ENCODE peak calls at places on chromosomes 12 and 14, in five cellular contexts. One of them, this sample, is unnamed.

GRCh38 chr12:120854804-120855203 is 49.4 kb downstream of the SPPL3 start:
- DNase-seq in stimulated activated CD4-positive, alpha-beta T cell treated with anti-CD3 and anti-CD28 coated beads, Interleukin-15, amount 100 ng/mL, for 24 hours: no peak
- DNase-seq in stomach: no peak
- DNase-seq in Calu3: no peak
- DNase-seq in GM23338: no peak
- DNase-seq in this sample: no peak

GRCh38 chr12:8564656-8565055 is 24.0 kb upstream of the CLEC4E start:
- DNase-seq in stimulated activated CD4-positive, alpha-beta T cell treated with anti-CD3 and anti-CD28 coated beads, Interleukin-15, amount 100 ng/mL, for 24 hours: no peak
- DNase-seq in stomach: no peak
- DNase-seq in GM23338: peak
- DNase-seq in Calu3: peak
- DNase-seq in this sample: no peak

GRCh38 chr14:99644723-99645544 is at the start of gene HHIPL1:
- DNase-seq in Calu3: peak
- DNase-seq in GM23338: peak
- DNase-seq in stomach: no peak
- DNase-seq in stimulated activated CD4-positive, alpha-beta T cell treated with anti-CD3 and anti-CD28 coated beads, Interleukin-15, amount 100 ng/mL, for 24 hours: peak
- DNase-seq in this sample: peak

GRCh38 chr12:121792607-121793500 is 634 bp downstream of the RHOF start:
- DNase-seq in stomach: peak
- DNase-seq in stimulated activated CD4-positive, alpha-beta T cell treated with anti-CD3 and anti-CD28 coated beads, Interleukin-15, amount 100 ng/mL, for 24 hours: peak
- DNase-seq in GM23338: peak
- DNase-seq in Calu3: peak
- DNase-seq in this sample: no peak

GRCh38 chr12:103169-103981 is 36.8 kb downstream of the IQSEC3 start:
- DNase-seq in stimulated activated CD4-positive, alpha-beta T cell treated with anti-CD3 and anti-CD28 coated beads, Interleukin-15, amount 100 ng/mL, for 24 hours: peak
- DNase-seq in stomach: no peak
- DNase-seq in Calu3: no peak
- DNase-seq in GM23338: peak
- DNase-seq in this sample: no peak

GRCh38 chr14:46902837-46903236 is 251.3 kb upstream of the RPL10L start:
- DNase-seq in GM23338: peak
- DNase-seq in Calu3: no peak
- DNase-seq in stomach: no peak
- DNase-seq in stimulated activated CD4-positive, alpha-beta T cell treated with anti-CD3 and anti-CD28 coated beads, Interleukin-15, amount 100 ng/mL, for 24 hours: no peak
- DNase-seq in this sample: no peak

GRCh38 chr14:95264271-95264973 is 55.3 kb downstream of the CLMN start:
- DNase-seq in GM23338: no peak
- DNase-seq in Calu3: no peak
- DNase-seq in stomach: no peak
- DNase-seq in stimulated activated CD4-positive, alpha-beta T cell treated with anti-CD3 and anti-CD28 coated beads, Interleukin-15, amount 100 ng/mL, for 24 hours: no peak
- DNase-seq in this sample: no peak

GRCh38 chr14:86087377-86087776 is 557.4 kb downstream of the FLRT2 start:
- DNase-seq in GM23338: no peak
- DNase-seq in stimulated activated CD4-positive, alpha-beta T cell treated with anti-CD3 and anti-CD28 coated beads, Interleukin-15, amount 100 ng/mL, for 24 hours: no peak
- DNase-seq in stomach: no peak
- DNase-seq in Calu3: no peak
- DNase-seq in this sample: no peak

GRCh38 chr12:31471823-31472222 is 119.1 kb downstream of the DENND5B start:
- DNase-seq in stomach: no peak
- DNase-seq in Calu3: no peak
- DNase-seq in stimulated activated CD4-positive, alpha-beta T cell treated with anti-CD3 and anti-CD28 coated beads, Interleukin-15, amount 100 ng/mL, for 24 hours: no peak
- DNase-seq in GM23338: no peak
- DNase-seq in this sample: no peak

GRCh38 chr12:132812631-132813305 is 15.9 kb downstream of the GOLGA3 start:
- DNase-seq in stomach: no peak
- DNase-seq in stimulated activated CD4-positive, alpha-beta T cell treated with anti-CD3 and anti-CD28 coated beads, Interleukin-15, amount 100 ng/mL, for 24 hours: no peak
- DNase-seq in GM23338: no peak
- DNase-seq in Calu3: no peak
- DNase-seq in this sample: peak

GRCh38 chr12:51536159-51536558 is 54.9 kb upstream of the SCN8A start:
- DNase-seq in stimulated activated CD4-positive, alpha-beta T cell treated with anti-CD3 and anti-CD28 coated beads, Interleukin-15, amount 100 ng/mL, for 24 hours: no peak
- DNase-seq in stomach: no peak
- DNase-seq in GM23338: peak
- DNase-seq in Calu3: no peak
- DNase-seq in this sample: peak

GRCh38 chr14:99242816-99243795 is 28.9 kb downstream of the BCL11B start:
- DNase-seq in stimulated activated CD4-positive, alpha-beta T cell treated with anti-CD3 and anti-CD28 coated beads, Interleukin-15, amount 100 ng/mL, for 24 hours: no peak
- DNase-seq in stomach: no peak
- DNase-seq in GM23338: no peak
- DNase-seq in Calu3: no peak
- DNase-seq in this sample: no peak

GRCh38 chr14:94356379-94357056 is 31.9 kb downstream of the SERPINA1 start:
- DNase-seq in stomach: peak
- DNase-seq in stimulated activated CD4-positive, alpha-beta T cell treated with anti-CD3 and anti-CD28 coated beads, Interleukin-15, amount 100 ng/mL, for 24 hours: no peak
- DNase-seq in GM23338: no peak
- DNase-seq in Calu3: no peak
- DNase-seq in this sample: no peak

GRCh38 chr14:92362781-92363235 is 39.8 kb downstream of the SLC24A4 start:
- DNase-seq in stomach: no peak
- DNase-seq in GM23338: no peak
- DNase-seq in stimulated activated CD4-positive, alpha-beta T cell treated with anti-CD3 and anti-CD28 coated beads, Interleukin-15, amount 100 ng/mL, for 24 hours: no peak
- DNase-seq in Calu3: peak
- DNase-seq in this sample: peak

GRCh38 chr14:92489394-92490238 is 24.0 kb upstream of the RIN3 start:
- DNase-seq in GM23338: no peak
- DNase-seq in stomach: no peak
- DNase-seq in stimulated activated CD4-positive, alpha-beta T cell treated with anti-CD3 and anti-CD28 coated beads, Interleukin-15, amount 100 ng/mL, for 24 hours: no peak
- DNase-seq in Calu3: no peak
- DNase-seq in this sample: no peak

GRCh38 chr12:130712346-130713065 is 3.6 kb downstream of the RIMBP2 start:
- DNase-seq in stimulated activated CD4-positive, alpha-beta T cell treated with anti-CD3 and anti-CD28 coated beads, Interleukin-15, amount 100 ng/mL, for 24 hours: no peak
- DNase-seq in GM23338: no peak
- DNase-seq in Calu3: no peak
- DNase-seq in stomach: peak
- DNase-seq in this sample: no peak

GRCh38 chr12:31815096-31815495 is 86.3 kb upstream of the AMN1 start:
- DNase-seq in Calu3: no peak
- DNase-seq in stimulated activated CD4-positive, alpha-beta T cell treated with anti-CD3 and anti-CD28 coated beads, Interleukin-15, amount 100 ng/mL, for 24 hours: no peak
- DNase-seq in stomach: no peak
- DNase-seq in GM23338: no peak
- DNase-seq in this sample: no peak

This sample was measured in IMR-90.